ENCODE peak calls at places on chromosome 11, in seven cellular contexts. U, K, F, E, P, A and C are unnamed samples.

GRCh38 chr11:35413568-35413967 is 5.8 kb downstream of the SLC1A2 start:
- DNase-seq in U (no peak), K (no peak), F (no peak), E (no peak), P (no peak), A (no peak), C (no peak)

GRCh38 chr11:45702511-45702910 is 37.1 kb upstream of the CHST1 start:
- DNase-seq in U (no peak), K (no peak), F (no peak), E (no peak), P (no peak), A (no peak), C (no peak)

GRCh38 chr11:111798279-111798678 is 32.1 kb upstream of the PPP2R1B start:
- DNase-seq in U (no peak), K (no peak), F (no peak), E (no peak), P (no peak), A (no peak), C (no peak)

GRCh38 chr11:117816846-117817212 is 7.7 kb downstream of the FXYD2 start:
- DNase-seq in U (peak; percentile 66), K (no peak), F (no peak), E (no peak), P (no peak), A (no peak), C (no peak)

GRCh38 chr11:88508808-88509581 is 171.5 kb upstream of the CTSC start:
- DNase-seq in U (peak; percentile 48), K (no peak), F (peak; percentile 49), E (no peak), P (peak; percentile 75), A (peak; percentile 86), C (peak; percentile 7)

GRCh38 chr11:92211576-92212167 is 12.9 kb upstream of the FAT3 start:
- DNase-seq in U (no peak), K (no peak), F (peak; percentile 31), E (no peak), P (no peak), A (no peak), C (no peak)

GRCh38 chr11:43947003-43947500 is 4.6 kb downstream of the C11orf96 start:
- DNase-seq in U (no peak), K (no peak), F (peak; percentile 24), E (no peak), P (peak; percentile 67), A (peak; percentile 86), C (no peak)

GRCh38 chr11:115324569-115325432 is 179.4 kb downstream of the CADM1 start:
- DNase-seq in U (peak; percentile 1), K (peak; percentile 22), F (peak; percentile 76), E (peak; percentile 42), P (no peak), A (no peak), C (peak; percentile 1)

GRCh38 chr11:114176321-114176720 is 116.8 kb downstream of the ZBTB16 start:
- DNase-seq in U (no peak), K (no peak), F (no peak), E (no peak), P (no peak), A (no peak), C (no peak)

GRCh38 chr11:74048993-74049392 is 40.1 kb upstream of the UCP3 start:
- DNase-seq in U (no peak), K (no peak), F (no peak), E (no peak), P (no peak), A (no peak), C (no peak)

GRCh38 chr11:3808846-3809623 is 675 bp downstream of the PGAP2 start:
- DNase-seq in U (no peak), K (no peak), F (peak; percentile 43), E (peak; percentile 68), P (no peak), A (peak; percentile 1), C (no peak)

GRCh38 chr11:128346808-128347207 is 240.6 kb downstream of the ETS1 start:
- DNase-seq in U (no peak), K (no peak), F (peak; percentile 90), E (no peak), P (no peak), A (no peak), C (no peak)

GRCh38 chr11:10592331-10592730 is 23.9 kb upstream of the LYVE1 start:
- DNase-seq in U (no peak), K (no peak), F (peak; percentile 97), E (no peak), P (no peak), A (no peak), C (no peak)

GRCh38 chr11:60700689-60701508 is 1.5 kb downstream of the MS4A8 start:
- DNase-seq in U (no peak), K (no peak), F (no peak), E (no peak), P (no peak), A (no peak), C (no peak)

GRCh38 chr11:120327311-120327710 is 2.2 kb downstream of the TLCD5 start:
- DNase-seq in U (no peak), K (no peak), F (no peak), E (no peak), P (no peak), A (no peak), C (no peak)

GRCh38 chr11:120326845-120327281 is 1.8 kb downstream of the TLCD5 start:
- DNase-seq in U (peak; percentile 26), K (no peak), F (peak; percentile 62), E (peak; percentile 17), P (no peak), A (no peak), C (no peak)

GRCh38 chr11:120324932-120325810 is at the start of gene TLCD5:
- DNase-seq in U (peak; percentile 81), K (peak; percentile 41), F (peak; percentile 77), E (peak; percentile 24), P (peak; percentile 84), A (peak; percentile 91), C (peak; percentile 27)

GRCh38 chr11:120329556-120329955 is 4.5 kb downstream of the TLCD5 start:
- DNase-seq in U (no peak), K (no peak), F (peak; percentile 59), E (no peak), P (no peak), A (no peak), C (no peak)

GRCh38 chr11:120326228-120326627 is 1.1 kb downstream of the TLCD5 start:
- DNase-seq in U (no peak), K (no peak), F (peak; percentile 88), E (no peak), P (no peak), A (no peak), C (no peak)
- H3K4me3 ChIP-seq in U (no peak overlapping the region), K (no peak overlapping the region), F (peak overlapping the region; percentile 73), E (no peak overlapping the region), P (peak overlapping the region; percentile 77), A (no peak overlapping the region), C (no peak overlapping the region)

GRCh38 chr11:100009728-100010127 is 677.4 kb upstream of the ARHGAP42 start:
- DNase-seq in U (no peak), K (no peak), F (no peak), E (no peak), P (no peak), A (no peak), C (no peak)

GRCh38 chr11:100004541-100004940 is 682.5 kb upstream of the ARHGAP42 start:
- DNase-seq in U (no peak), K (no peak), F (no peak), E (no peak), P (no peak), A (no peak), C (no peak)

GRCh38 chr11:100010393-100010792 is 676.7 kb upstream of the ARHGAP42 start:
- DNase-seq in U (no peak), K (no peak), F (no peak), E (no peak), P (no peak), A (no peak), C (no peak)

GRCh38 chr11:100003985-100004384 is 683.1 kb upstream of the ARHGAP42 start:
- DNase-seq in U (no peak), K (no peak), F (no peak), E (no peak), P (no peak), A (no peak), C (no peak)

DNA sequence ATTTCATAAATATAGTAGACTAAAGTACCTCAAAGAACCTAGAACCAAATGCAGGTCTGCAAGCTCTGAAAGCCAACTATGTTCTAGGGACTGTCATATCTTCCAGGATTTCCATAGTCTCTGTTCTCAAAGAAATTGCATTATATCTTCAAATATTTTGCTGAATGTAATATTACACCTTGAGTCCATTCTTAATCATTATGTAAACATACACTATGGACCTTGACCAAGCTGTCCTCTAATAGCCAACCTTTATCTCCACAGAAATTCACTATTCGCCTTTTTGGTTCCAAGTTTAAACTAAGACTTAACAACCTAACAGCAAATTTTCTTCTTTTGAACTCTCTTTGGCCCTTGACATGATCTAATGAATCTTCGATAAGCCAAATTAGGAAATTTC is 678.6 kb upstream of the ARHGAP42 start:
- DNase-seq in U (no peak), K (no peak), F (no peak), E (no peak), P (no peak), A (no peak), C (no peak)
- H3K4me3 ChIP-seq in U (no peak overlapping the region), K (no peak overlapping the region), F (no peak overlapping the region), E (no peak overlapping the region), P (no peak overlapping the region), A (no peak overlapping the region), C (no peak overlapping the region)

DNA sequence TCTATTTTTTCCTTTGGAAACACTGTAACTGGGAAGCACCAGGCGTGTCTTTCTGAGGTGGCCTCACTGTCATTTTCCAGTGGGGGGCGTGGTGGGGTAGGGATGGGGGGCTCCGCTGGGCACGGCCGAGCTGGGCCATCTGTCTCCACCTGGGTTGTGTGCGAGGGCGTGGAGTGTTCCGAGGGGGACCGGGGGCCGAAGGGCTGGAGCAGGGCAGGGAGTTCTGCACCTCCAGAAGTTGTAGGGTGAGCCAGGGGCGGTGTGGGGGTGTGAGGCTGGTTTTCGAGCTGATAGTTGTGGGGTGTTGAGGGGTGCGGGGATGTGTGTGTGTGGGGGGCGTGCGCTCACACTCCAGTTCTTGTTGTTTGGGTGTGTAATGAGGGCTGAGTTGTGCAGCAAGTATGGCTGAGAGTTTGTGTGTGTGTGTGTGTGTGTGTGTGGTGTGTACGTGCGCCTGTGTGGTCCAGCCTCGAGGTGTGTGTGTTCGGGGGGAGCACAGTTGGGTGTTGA is 10.8 kb downstream of the YPEL4 start:
- DNase-seq in U (no peak), K (no peak), F (no peak), E (no peak), P (no peak), A (peak; percentile 75), C (no peak)
- H3K4me3 ChIP-seq in U (peak overlapping the region; percentile 60), K (peak overlapping the region; percentile 69), F (peak overlapping the region; percentile 87), E (peak overlapping the region; percentile 61), P (peak overlapping the region; percentile 73), A (peak overlapping the region; percentile 98), C (peak overlapping the region; percentile 70)

DNA sequence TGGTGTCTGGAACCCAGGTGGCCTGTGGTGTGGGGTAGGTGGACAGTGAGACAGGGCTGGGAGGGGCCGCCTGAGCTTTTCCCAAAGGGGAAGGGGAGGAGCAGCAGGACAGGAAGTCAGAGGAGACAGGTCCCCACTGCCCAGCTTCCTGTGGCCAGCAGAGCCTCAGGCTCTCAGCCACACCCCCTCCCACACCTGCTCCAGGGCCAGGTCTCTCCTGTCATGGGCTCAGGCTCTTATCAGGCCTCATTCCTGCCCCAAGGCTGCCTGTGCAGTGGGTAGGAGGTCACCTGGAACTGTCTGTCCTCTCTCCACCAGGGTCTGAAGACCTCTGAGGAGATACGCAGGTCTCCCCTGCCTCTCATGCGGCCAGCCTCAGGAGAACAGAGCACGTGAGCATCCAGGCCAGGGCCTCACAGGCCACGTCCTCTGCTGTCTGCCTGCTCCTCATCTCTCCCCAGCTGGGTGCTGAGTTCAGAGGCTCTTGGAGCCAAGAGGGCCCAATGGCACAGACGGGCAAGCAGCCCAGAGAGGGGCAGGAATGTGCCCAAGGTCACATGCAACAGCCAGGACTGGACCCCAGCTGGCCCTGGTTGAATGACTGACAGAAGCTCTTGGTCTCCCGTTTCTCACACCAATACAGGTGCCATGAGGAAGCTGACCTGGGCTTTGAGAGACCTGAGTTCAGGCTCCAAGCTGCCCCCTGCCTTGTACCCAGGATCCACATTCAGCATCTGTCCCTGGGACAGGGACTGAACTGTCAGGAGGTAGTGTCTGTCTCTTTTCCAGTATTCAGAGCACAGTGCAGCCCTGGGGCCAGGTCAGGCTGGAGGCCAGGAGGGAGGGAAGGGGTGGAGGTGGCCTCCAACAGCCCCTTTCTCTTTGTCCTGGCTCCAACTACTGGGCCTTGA is 16.7 kb downstream of the STARD10 start:
- DNase-seq in U (no peak), K (no peak), F (no peak), E (no peak), P (peak; percentile 88), A (no peak), C (no peak)
- H3K4me3 ChIP-seq in U (no peak overlapping the region), K (no peak overlapping the region), F (no peak overlapping the region), E (no peak overlapping the region), P (no peak overlapping the region), A (no peak overlapping the region), C (no peak overlapping the region)